ENCODE peak calls at places on chromosomes 11 and 22, in four cellular contexts. Z is fibroblast of the aortic adventitia, X is psoas muscle, F is GM12878. U is an unnamed sample.

GRCh38 chr11:134139873-134140331 is 71.0 kb downstream of the JAM3 start:
- DNase-seq in X (peak), F (peak), Z (peak), U (peak)

GRCh38 chr22:44182591-44183588 is 2.2 kb downstream of the PARVG start:
- DNase-seq in F (no peak), Z (no peak), X (peak), U (no peak)

GRCh38 chr11:105109353-105109752 is 30.2 kb downstream of the CARD18 start:
- DNase-seq in Z (no peak), X (no peak), F (no peak), U (no peak)

GRCh38 chr22:23063539-23064380 is 6.6 kb upstream of the GNAZ start:
- DNase-seq in F (no peak), X (no peak), Z (no peak), U (no peak)

GRCh38 chr11:117392001-117392690 is 64.5 kb downstream of the CEP164 start:
- DNase-seq in X (no peak), F (no peak), Z (no peak), U (no peak)

GRCh38 chr11:95805869-95806268 is 15.6 kb downstream of the CEP57 start:
- DNase-seq in F (no peak), X (no peak), Z (no peak), U (no peak)

GRCh38 chr22:33883561-33883960 is 36.7 kb downstream of the LARGE1 start:
- DNase-seq in F (peak), Z (no peak), X (peak), U (no peak)

GRCh38 chr22:26174280-26174679 is 5.0 kb downstream of the SEZ6L start:
- DNase-seq in Z (no peak), F (no peak), X (no peak), U (peak)

GRCh38 chr11:96524475-96524874 is 134.7 kb downstream of the JRKL start:
- DNase-seq in F (no peak), Z (peak), X (no peak), U (no peak)

GRCh38 chr11:47130541-47130940 is 46.1 kb downstream of the ARFGAP2 start:
- DNase-seq in Z (no peak), F (no peak), X (no peak), U (no peak)

GRCh38 chr11:113001709-113002108 is 40.5 kb downstream of the NCAM1 start:
- DNase-seq in F (no peak), Z (no peak), X (no peak), U (no peak)

GRCh38 chr22:45221201-45221600 is 19.5 kb downstream of the KIAA0930 start:
- DNase-seq in F (no peak), Z (no peak), X (no peak), U (no peak)

GRCh38 chr11:131136476-131136875 is 220.2 kb upstream of the SNX19 start:
- DNase-seq in F (no peak), Z (no peak), X (no peak), U (peak)

GRCh38 chr22:39723899-39724351 is 153.4 kb downstream of the CACNA1I start:
- DNase-seq in Z (peak), F (no peak), X (no peak), U (no peak)

GRCh38 chr22:27687984-27688545 is 113.5 kb downstream of the MN1 start:
- DNase-seq in X (peak), Z (no peak), F (no peak), U (no peak)